ENCODE peak calls at places on chromosome 15, in four cellular contexts. One of them, this sample, is unnamed.

GRCh38 chr15:88702983-88703382 is 64.2 kb downstream of the ISG20 start:
- DNase-seq in HepG2: no peak
- DNase-seq in K562: no peak
- DNase-seq in GM12878: no peak
- DNase-seq in this sample: no peak

GRCh38 chr15:43383070-43383469 is 12.2 kb downstream of the TUBGCP4 start:
- DNase-seq in HepG2: no peak
- DNase-seq in K562: no peak
- DNase-seq in GM12878: no peak
- DNase-seq in this sample: no peak

GRCh38 chr15:67005294-67005996 is 60.0 kb upstream of the SMAD3 start:
- DNase-seq in HepG2: no peak
- DNase-seq in K562: no peak
- DNase-seq in GM12878: no peak
- DNase-seq in this sample: no peak

GRCh38 chr15:77867266-77868047 is 210.1 kb downstream of the TBC1D2B start:
- DNase-seq in HepG2: no peak
- DNase-seq in K562: no peak
- DNase-seq in GM12878: no peak
- DNase-seq in this sample: no peak

GRCh38 chr15:95086543-95087252 is 855.3 kb downstream of the MCTP2 start:
- DNase-seq in HepG2: no peak
- DNase-seq in K562: no peak
- DNase-seq in GM12878: no peak
- DNase-seq in this sample: no peak

GRCh38 chr15:97652041-97652440 is 308.5 kb upstream of the ARRDC4 start:
- DNase-seq in HepG2: no peak
- DNase-seq in K562: no peak
- DNase-seq in GM12878: no peak
- DNase-seq in this sample: no peak

GRCh38 chr15:43199945-43200488 is 14.8 kb downstream of the CCNDBP1 start:
- DNase-seq in HepG2: no peak
- DNase-seq in K562: no peak
- DNase-seq in GM12878: no peak
- DNase-seq in this sample: no peak

GRCh38 chr15:58690703-58691102 is 58.8 kb downstream of the ADAM10 start:
- DNase-seq in HepG2: no peak
- DNase-seq in K562: no peak
- DNase-seq in GM12878: no peak
- DNase-seq in this sample: no peak

GRCh38 chr15:92906563-92907081 is 6.5 kb downstream of the CHD2 start:
- DNase-seq in HepG2: no peak
- DNase-seq in K562: peak; percentile 77
- DNase-seq in GM12878: no peak
- DNase-seq in this sample: no peak

GRCh38 chr15:93584021-93584420 is 495.0 kb upstream of the RGMA start:
- DNase-seq in HepG2: no peak
- DNase-seq in K562: no peak
- DNase-seq in GM12878: no peak
- DNase-seq in this sample: no peak

GRCh38 chr15:69482686-69483256 is 30.2 kb downstream of the RPLP1 start:
- DNase-seq in HepG2: no peak
- DNase-seq in K562: no peak
- DNase-seq in GM12878: no peak
- DNase-seq in this sample: no peak

GRCh38 chr15:40320931-40321371 is 2.5 kb upstream of the INAFM2 start:
- DNase-seq in HepG2: peak; percentile 66
- DNase-seq in K562: peak; percentile 75
- DNase-seq in GM12878: no peak
- DNase-seq in this sample: peak; percentile 78

GRCh38 chr15:40918146-40918798 is 10.9 kb upstream of the DLL4 start:
- DNase-seq in HepG2: no peak
- DNase-seq in K562: no peak
- DNase-seq in GM12878: no peak
- DNase-seq in this sample: no peak

GRCh38 chr15:32887090-32887489 is 169.3 kb downstream of the GREM1 start:
- DNase-seq in HepG2: no peak
- DNase-seq in K562: no peak
- DNase-seq in GM12878: no peak
- DNase-seq in this sample: no peak

GRCh38 chr15:32884136-32884535 is 166.3 kb downstream of the GREM1 start:
- DNase-seq in HepG2: no peak
- DNase-seq in K562: no peak
- DNase-seq in GM12878: no peak
- DNase-seq in this sample: no peak

GRCh38 chr15:32885711-32886110 is 167.9 kb downstream of the GREM1 start:
- DNase-seq in HepG2: no peak
- DNase-seq in K562: no peak
- DNase-seq in GM12878: no peak
- DNase-seq in this sample: no peak

GRCh38 chr15:32888221-32888761 is 170.5 kb downstream of the GREM1 start:
- DNase-seq in HepG2: no peak
- DNase-seq in K562: no peak
- DNase-seq in GM12878: no peak
- DNase-seq in this sample: no peak

DNA sequence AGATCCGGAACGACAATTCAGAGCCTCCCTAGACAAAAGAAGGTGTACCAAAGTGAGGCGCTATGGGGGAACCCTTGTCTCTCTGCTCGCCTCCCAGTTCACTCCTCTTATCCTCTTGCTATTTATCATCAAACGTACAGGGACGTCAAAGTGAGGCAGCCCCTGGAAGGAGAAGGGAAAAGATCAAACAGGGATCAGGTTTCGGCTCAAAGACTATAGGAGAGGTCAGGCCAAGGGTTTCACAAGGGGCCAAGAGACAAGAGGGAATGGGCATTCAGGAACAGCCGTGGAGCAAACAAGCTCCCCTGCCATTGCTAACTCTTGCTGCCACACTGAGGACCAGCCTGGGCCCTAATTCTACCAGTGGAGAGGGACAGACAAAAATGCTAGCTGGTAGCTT is 168.6 kb downstream of the GREM1 start:
- DNase-seq in HepG2: no peak
- DNase-seq in K562: no peak
- DNase-seq in GM12878: no peak
- DNase-seq in this sample: no peak
- TF ChIP-seq FOXM1 in HepG2: no peak
- TF ChIP-seq FOXM1 in K562: no peak
- TF ChIP-seq FOXM1 in GM12878: no peak
- TF ChIP-seq FOXM1 in this sample: no peak

DNA sequence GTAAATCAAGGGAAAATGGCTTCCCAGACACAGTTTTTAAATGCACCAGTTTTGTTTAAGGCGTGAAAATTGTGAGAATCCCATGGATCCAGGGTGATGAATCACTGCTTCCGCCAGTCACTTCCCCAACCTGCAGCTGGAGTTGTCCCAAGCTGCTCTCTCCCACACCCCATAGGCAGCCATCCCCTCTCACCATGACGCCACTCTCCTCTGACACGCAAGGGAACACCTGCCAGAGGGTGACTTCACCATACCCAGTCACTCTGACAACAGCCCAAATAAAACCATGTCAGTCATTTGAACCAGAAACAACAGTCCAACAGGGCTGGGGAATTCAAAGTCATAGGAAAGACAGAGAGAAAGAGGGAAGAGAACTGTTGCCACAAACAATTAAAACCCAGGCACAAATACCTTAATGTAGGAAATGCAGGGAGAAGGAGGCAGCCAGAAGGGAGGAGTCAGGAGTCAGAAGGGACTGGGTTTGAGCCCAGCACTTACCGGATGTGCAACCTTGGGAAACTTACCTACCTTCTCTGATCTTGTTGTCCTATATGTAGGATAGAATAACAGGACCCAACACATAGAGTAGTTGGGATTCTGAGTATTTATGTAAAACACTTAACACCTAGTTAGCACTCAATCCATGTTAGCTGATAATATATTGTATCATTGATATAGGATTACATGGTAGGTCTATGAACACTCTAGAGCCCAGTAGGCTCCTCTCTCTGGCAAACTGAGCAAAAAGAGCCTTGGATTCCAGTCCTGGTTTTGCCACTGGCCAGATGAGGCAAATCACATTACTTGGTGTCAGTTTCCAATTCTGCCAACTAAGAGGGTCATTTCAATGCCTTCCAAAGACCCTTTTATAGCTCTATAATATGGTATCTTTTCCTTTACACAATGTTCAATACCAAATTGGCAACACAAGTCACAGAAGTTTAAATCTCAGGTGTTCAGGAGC is 326.3 kb upstream of the ICE2 start:
- DNase-seq in HepG2: no peak
- DNase-seq in K562: no peak
- DNase-seq in GM12878: no peak
- DNase-seq in this sample: no peak
- TF ChIP-seq EP300 in HepG2: no peak
- TF ChIP-seq EP300 in K562: no peak
- TF ChIP-seq EP300 in GM12878: no peak
- TF ChIP-seq EP300 in this sample: no peak

DNA sequence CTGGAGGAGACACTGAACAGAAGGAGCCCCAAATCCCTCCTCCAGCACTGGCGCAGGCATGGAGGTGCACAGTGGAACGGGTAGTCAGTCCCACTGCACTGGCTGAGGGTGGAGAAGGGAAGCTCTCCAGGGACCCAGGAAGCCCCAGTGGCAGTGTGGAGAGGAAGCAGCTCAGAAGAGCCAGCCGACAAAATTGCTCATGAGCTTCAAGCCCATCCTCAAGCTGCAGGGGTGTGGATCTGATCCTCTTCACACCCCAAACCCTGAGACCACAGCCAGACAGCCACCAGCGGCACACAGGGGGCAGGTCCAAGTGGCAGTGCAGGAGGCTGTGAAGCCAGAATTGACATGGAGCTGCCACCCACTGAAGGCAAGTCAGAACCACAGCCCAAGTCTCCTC is 32.1 kb downstream of the CYFIP1 start:
- DNase-seq in HepG2: no peak
- DNase-seq in K562: no peak
- DNase-seq in GM12878: no peak
- DNase-seq in this sample: no peak
- TF ChIP-seq FOXM1 in HepG2: no peak
- TF ChIP-seq FOXM1 in K562: no peak
- TF ChIP-seq FOXM1 in GM12878: no peak
- TF ChIP-seq FOXM1 in this sample: no peak

GRCh38 chr15:60372756-60373155 is 25.0 kb downstream of the ANXA2 start:
- DNase-seq in HepG2: no peak
- DNase-seq in K562: no peak
- DNase-seq in GM12878: no peak
- DNase-seq in this sample: no peak

GRCh38 chr15:60370105-60370803 is 27.5 kb downstream of the ANXA2 start:
- DNase-seq in HepG2: no peak
- DNase-seq in K562: no peak
- DNase-seq in GM12878: no peak
- DNase-seq in this sample: no peak

GRCh38 chr15:60372223-60372622 is 25.6 kb downstream of the ANXA2 start:
- DNase-seq in HepG2: no peak
- DNase-seq in K562: no peak
- DNase-seq in GM12878: no peak
- DNase-seq in this sample: no peak

GRCh38 chr15:60369696-60370095 is 28.1 kb downstream of the ANXA2 start:
- DNase-seq in HepG2: no peak
- DNase-seq in K562: no peak
- DNase-seq in GM12878: no peak
- DNase-seq in this sample: no peak

GRCh38 chr15:60370804-60371700 is 26.7 kb downstream of the ANXA2 start:
- DNase-seq in HepG2: peak; percentile 70
- DNase-seq in K562: no peak
- DNase-seq in GM12878: no peak
- DNase-seq in this sample: no peak
- TF ChIP-seq EP300 in HepG2: no peak
- TF ChIP-seq EP300 in K562: no peak
- TF ChIP-seq EP300 in GM12878: no peak
- TF ChIP-seq EP300 in this sample: peak; percentile 100

GRCh38 chr15:41937568-41937923 is 34.8 kb downstream of the EHD4 start:
- DNase-seq in HepG2: no peak
- DNase-seq in K562: no peak
- DNase-seq in GM12878: no peak
- DNase-seq in this sample: no peak
- TF ChIP-seq FOXM1 in HepG2: no peak
- TF ChIP-seq FOXM1 in K562: no peak
- TF ChIP-seq FOXM1 in GM12878: no peak
- TF ChIP-seq FOXM1 in this sample: no peak

DNA sequence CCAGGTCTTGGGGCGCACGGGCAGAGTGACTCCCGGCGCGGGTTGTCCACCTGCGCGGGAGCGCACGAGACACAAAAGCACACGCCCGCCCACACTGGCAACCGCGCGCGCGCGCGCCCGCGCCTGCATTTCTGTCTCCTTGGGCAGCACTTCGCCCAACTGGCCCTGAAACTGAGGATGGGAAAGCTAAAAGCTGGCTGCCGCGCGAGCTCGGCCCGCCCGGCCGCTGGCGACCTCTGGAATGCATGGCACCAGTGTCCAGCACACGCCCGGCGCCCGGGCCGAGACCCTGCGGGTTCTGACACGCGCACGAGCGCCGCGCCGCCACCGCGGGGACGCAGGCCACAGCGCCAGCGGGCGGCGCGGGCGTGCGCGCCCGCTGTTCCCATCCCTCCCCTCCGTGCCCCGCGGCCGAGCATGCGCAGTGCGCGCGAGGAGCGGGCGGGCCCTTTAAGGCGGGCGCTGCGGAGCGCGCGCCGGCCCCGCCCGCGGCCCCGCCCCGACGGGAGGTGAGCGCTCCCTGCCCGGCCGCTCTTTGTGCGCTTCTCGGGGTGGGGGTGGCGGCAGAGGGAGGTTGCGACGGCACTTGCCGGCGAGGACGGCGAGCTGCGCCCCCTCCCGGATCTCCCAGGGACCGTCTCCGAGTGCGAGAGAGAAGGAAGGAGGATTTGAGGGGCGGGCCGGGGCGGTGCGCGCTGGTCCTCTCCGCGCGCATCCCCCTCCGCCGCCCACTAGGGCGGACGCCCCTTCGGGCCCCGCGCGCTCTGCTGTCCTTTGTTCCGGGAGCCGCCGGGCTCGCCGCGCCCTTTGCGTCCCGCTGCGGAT is 1.1 kb upstream of the MEX3B start:
- DNase-seq in HepG2: peak; percentile 73
- DNase-seq in K562: peak; percentile 94
- DNase-seq in GM12878: no peak
- DNase-seq in this sample: peak; percentile 97
- TF ChIP-seq EP300 in HepG2: no peak
- TF ChIP-seq EP300 in K562: no peak
- TF ChIP-seq EP300 in GM12878: no peak
- TF ChIP-seq EP300 in this sample: no peak

GRCh38 chr15:82566690-82567089 is 26.4 kb upstream of the RPS17 start:
- DNase-seq in HepG2: peak; percentile 7
- DNase-seq in K562: peak; percentile 12
- DNase-seq in GM12878: no peak
- DNase-seq in this sample: no peak
- TF ChIP-seq FOXM1 in HepG2: no peak
- TF ChIP-seq FOXM1 in K562: no peak
- TF ChIP-seq FOXM1 in GM12878: no peak
- TF ChIP-seq FOXM1 in this sample: no peak

GRCh38 chr15:83210619-83211018 is 3.0 kb upstream of the HDGFL3 start:
- DNase-seq in HepG2: no peak
- DNase-seq in K562: peak; percentile 40
- DNase-seq in GM12878: no peak
- DNase-seq in this sample: peak; percentile 83
- TF ChIP-seq EP300 in HepG2: no peak
- TF ChIP-seq EP300 in K562: no peak
- TF ChIP-seq EP300 in GM12878: no peak
- TF ChIP-seq EP300 in this sample: peak; percentile 58